ENCODE peak calls at places on chromosomes 6 and 20, in nine cellular contexts. Q is sigmoid colon; L is fibroblast of lung; V is aorta; D is dorsolateral prefrontal cortex; J is right cardiac atrium; T is neural progenitor cell; X is CD8-positive, alpha-beta memory T cell; A is mesenchymal stem cell. E is an unnamed sample.

GRCh38 chr6:45488884-45489283 is 111.2 kb upstream of the SUPT3H start:
- DNase-seq in Q (no peak), L (no peak), V (no peak), D (no peak), J (no peak), T (no peak), X (peak; percentile 77), A (no peak), E (no peak)

GRCh38 chr6:146598785-146599405 is at the start of gene ADGB:
- DNase-seq in Q (no peak), L (peak; percentile 62), V (peak; percentile 86), D (no peak), J (peak; percentile 70), T (peak; percentile 89), X (no peak), A (peak; percentile 64), E (no peak)

GRCh38 chr6:26183581-26184408 is 96.6 kb downstream of the HFE start:
- DNase-seq in Q (peak; percentile 88), L (peak; percentile 91), V (peak; percentile 87), D (peak; percentile 56), J (peak; percentile 66), T (peak; percentile 76), X (peak; percentile 78), A (peak; percentile 91), E (peak; percentile 54)

GRCh38 chr6:138004423-138005287 is 102.6 kb downstream of the PERP start:
- DNase-seq in Q (no peak), L (peak; percentile 16), V (no peak), D (no peak), J (no peak), T (peak; percentile 35), X (no peak), A (peak; percentile 33), E (no peak)

GRCh38 chr6:108526739-108527174 is 34.0 kb upstream of the FOXO3 start:
- DNase-seq in Q (no peak), L (peak; percentile 35), V (no peak), D (no peak), J (no peak), T (peak; percentile 53), X (peak; percentile 12), A (peak; percentile 51), E (no peak)

GRCh38 chr6:89956182-89956581 is 61.9 kb downstream of the GJA10 start:
- DNase-seq in Q (no peak), L (no peak), V (no peak), D (no peak), J (no peak), T (no peak), X (no peak), A (no peak), E (no peak)

GRCh38 chr6:1697688-1698351 is 88.1 kb downstream of the FOXC1 start:
- DNase-seq in Q (no peak), L (no peak), V (no peak), D (no peak), J (no peak), T (no peak), X (no peak), A (no peak), E (no peak)

GRCh38 chr20:15236812-15237211 is 899.4 kb upstream of the FLRT3 start:
- DNase-seq in Q (no peak), L (peak; percentile 23), V (no peak), D (no peak), J (no peak), T (peak; percentile 70), X (no peak), A (peak; percentile 60), E (no peak)

GRCh38 chr20:32534661-32535240 is 50.4 kb downstream of the NOL4L start:
- DNase-seq in Q (no peak), L (no peak), V (no peak), D (no peak), J (no peak), T (no peak), X (peak; percentile 78), A (no peak), E (no peak)

GRCh38 chr6:45195137-45195536 is 133.0 kb upstream of the RUNX2 start:
- DNase-seq in Q (no peak), L (no peak), V (no peak), D (no peak), J (no peak), T (no peak), X (no peak), A (no peak), E (no peak)

GRCh38 chr6:151850479-151850878 is 43.0 kb downstream of the ESR1 start:
- DNase-seq in Q (no peak), L (no peak), V (no peak), D (no peak), J (no peak), T (no peak), X (no peak), A (no peak), E (no peak)

GRCh38 chr20:49103019-49103418 is 56.9 kb downstream of the CSE1L start:
- DNase-seq in Q (no peak), L (no peak), V (no peak), D (no peak), J (no peak), T (no peak), X (no peak), A (no peak), E (no peak)

GRCh38 chr6:84768442-84769174 is 4.2 kb upstream of the TBX18 start:
- DNase-seq in Q (no peak), L (no peak), V (peak; percentile 79), D (no peak), J (peak; percentile 41), T (peak; percentile 80), X (no peak), A (peak; percentile 47), E (no peak)

GRCh38 chr20:37072293-37073196 is 23.3 kb downstream of the RBL1 start:
- DNase-seq in Q (no peak), L (no peak), V (no peak), D (no peak), J (no peak), T (no peak), X (no peak), A (no peak), E (no peak)

GRCh38 chr6:125769147-125769783 is 19.8 kb downstream of the HEY2 start:
- DNase-seq in Q (no peak), L (no peak), V (no peak), D (no peak), J (no peak), T (no peak), X (no peak), A (no peak), E (no peak)

GRCh38 chr20:45467172-45467571 is 2.4 kb upstream of the WFDC2 start:
- DNase-seq in Q (no peak), L (no peak), V (no peak), D (no peak), J (no peak), T (no peak), X (no peak), A (no peak), E (no peak)
- H3K27me3 ChIP-seq in Q (no peaks in the 10 kb centered on the region), L (peaks cover 35% of the 10 kb centered on the region), V (no peaks in the 10 kb centered on the region), D (no peaks in the 10 kb centered on the region), J (no peaks in the 10 kb centered on the region), T (peaks cover 67% of the 10 kb centered on the region), X (peaks cover 32% of the 10 kb centered on the region), A (peaks cover 94% of the 10 kb centered on the region), E (no peaks in the 10 kb centered on the region)

GRCh38 chr20:54438166-54438565 is 37.2 kb upstream of the DOK5 start:
- DNase-seq in Q (no peak), L (no peak), V (no peak), D (no peak), J (no peak), T (no peak), X (no peak), A (no peak), E (no peak)
- H3K27me3 ChIP-seq in Q (no peaks in the 10 kb centered on the region), L (no peaks in the 10 kb centered on the region), V (peaks cover 2% of the 10 kb centered on the region), D (no peaks in the 10 kb centered on the region), J (no peaks in the 10 kb centered on the region), T (no peaks in the 10 kb centered on the region), X (no peaks in the 10 kb centered on the region), A (no peaks in the 10 kb centered on the region), E (no peaks in the 10 kb centered on the region)

DNA sequence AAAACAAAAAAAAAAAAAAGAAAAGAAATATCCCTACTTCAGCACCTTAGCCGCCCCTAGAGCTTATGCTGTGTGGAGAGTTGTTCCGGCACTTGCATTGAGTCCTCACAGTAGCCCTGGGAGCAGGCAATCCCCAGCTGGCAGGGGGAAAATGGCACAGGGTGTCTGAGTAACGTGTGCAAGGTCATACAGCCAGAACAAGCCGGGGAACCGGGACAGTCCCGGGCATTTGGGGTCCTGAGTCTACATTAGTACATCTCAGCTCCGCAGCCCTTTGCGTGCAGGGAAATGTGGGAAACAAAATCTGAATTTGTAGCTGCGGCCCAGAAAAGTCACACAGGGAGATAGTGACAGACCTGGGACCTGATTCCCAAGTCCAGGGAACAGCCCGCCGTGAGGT is 3.4 kb downstream of the BAK1 start:
- DNase-seq in Q (no peak), L (no peak), V (no peak), D (no peak), J (no peak), T (no peak), X (no peak), A (no peak), E (no peak)
- H3K27me3 ChIP-seq in Q (no peaks in the 10 kb centered on the region), L (no peaks in the 10 kb centered on the region), V (no peaks in the 10 kb centered on the region), D (no peaks in the 10 kb centered on the region), J (no peaks in the 10 kb centered on the region), T (no peaks in the 10 kb centered on the region), X (no peaks in the 10 kb centered on the region), A (no peaks in the 10 kb centered on the region), E (no peaks in the 10 kb centered on the region)

GRCh38 chr6:5087389-5087788 is 2.2 kb downstream of the PPP1R3G start:
- DNase-seq in Q (no peak), L (no peak), V (no peak), D (peak; percentile 47), J (peak; percentile 49), T (peak; percentile 69), X (no peak), A (no peak), E (no peak)

GRCh38 chr6:5085638-5086293 is 625 bp downstream of the PPP1R3G start:
- DNase-seq in Q (no peak), L (peak; percentile 56), V (peak; percentile 86), D (no peak), J (peak; percentile 41), T (peak; percentile 73), X (no peak), A (peak; percentile 70), E (no peak)

GRCh38 chr6:5084192-5084786 is 852 bp upstream of the PPP1R3G start:
- DNase-seq in Q (peak; percentile 75), L (no peak), V (no peak), D (no peak), J (peak; percentile 72), T (peak; percentile 56), X (no peak), A (no peak), E (no peak)

GRCh38 chr6:5084787-5085637 is at the start of gene PPP1R3G:
- DNase-seq in Q (peak; percentile 86), L (peak; percentile 73), V (peak; percentile 88), D (no peak), J (peak; percentile 68), T (peak; percentile 55), X (no peak), A (peak; percentile 80), E (no peak)

DNA sequence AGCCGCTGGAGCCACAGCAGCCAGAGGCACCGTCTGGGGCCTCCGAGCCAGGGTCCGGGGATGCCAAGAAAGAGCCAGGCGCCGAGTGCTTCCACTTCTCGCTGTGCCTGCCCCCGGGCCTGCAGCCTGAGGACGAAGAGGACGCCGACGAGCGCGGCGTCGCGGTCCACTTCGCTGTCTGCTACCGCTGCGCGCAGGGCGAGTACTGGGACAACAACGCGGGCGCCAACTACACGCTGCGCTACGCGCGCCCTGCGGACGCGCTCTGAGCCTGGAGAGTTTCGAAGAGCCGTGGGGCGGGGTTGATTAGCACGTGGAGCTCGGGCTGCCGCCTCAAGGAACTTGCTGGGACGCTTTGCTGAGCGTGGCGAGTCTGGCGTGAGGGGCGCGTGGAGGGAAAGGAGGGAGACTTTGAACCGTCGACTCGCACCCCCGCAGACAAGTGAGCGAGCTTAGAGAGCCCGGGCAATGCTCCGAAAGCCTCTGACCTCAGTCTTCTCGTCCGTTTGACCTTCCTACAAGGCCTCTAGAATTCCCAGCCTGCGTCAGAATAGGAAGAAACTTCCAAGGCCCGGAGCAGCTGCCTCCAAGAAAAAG is 1.3 kb downstream of the PPP1R3G start:
- DNase-seq in Q (no peak), L (peak; percentile 6), V (no peak), D (no peak), J (no peak), T (peak; percentile 60), X (no peak), A (no peak), E (no peak)
- H3K27me3 ChIP-seq in Q (no peaks in the 10 kb centered on the region), L (peaks cover 5% of the 10 kb centered on the region), V (no peaks in the 10 kb centered on the region), D (no peaks in the 10 kb centered on the region), J (no peaks in the 10 kb centered on the region), T (peaks cover 83% of the 10 kb centered on the region), X (no peaks in the 10 kb centered on the region), A (peaks cover 3% of the 10 kb centered on the region), E (no peaks in the 10 kb centered on the region)

E was measured in breast epithelium.